ENCODE peak calls at places on chromosomes 3 and 15, in four cellular contexts. T is bronchial epithelial cell, I is hepatocyte, H is nephron progenitor cell. F is an unnamed sample.

GRCh38 chr3:42546691-42547213 is 35.0 kb downstream of the SEC22C start:
- DNase-seq in I (no peak), T (no peak), H (no peak), F (peak)

GRCh38 chr15:50493625-50494024 is 52.8 kb downstream of the USP50 start:
- DNase-seq in H (no peak), T (no peak), I (no peak), F (no peak)

GRCh38 chr15:89167267-89168176 is 53.9 kb downstream of the RLBP1 start:
- DNase-seq in I (peak), T (peak), H (no peak), F (peak)

GRCh38 chr3:141402476-141403171 is 34.3 kb downstream of the ZBTB38 start:
- DNase-seq in T (no peak), H (peak), I (peak), F (peak)

GRCh38 chr15:43509002-43509922 is 8.1 kb upstream of the MAP1A start:
- DNase-seq in H (no peak), I (no peak), T (no peak), F (no peak)

GRCh38 chr15:76150971-76151598 is 91.3 kb downstream of the TMEM266 start:
- DNase-seq in H (peak), I (peak), T (peak), F (peak)

GRCh38 chr15:41775651-41776050 is 1.4 kb downstream of the MAPKBP1 start:
- DNase-seq in I (peak), H (no peak), T (peak), F (no peak)

GRCh38 chr3:192022412-192022811 is 561.4 kb downstream of the PYDC2 start:
- DNase-seq in H (no peak), T (peak), I (no peak), F (no peak)

GRCh38 chr3:185164428-185165217 is 11.8 kb upstream of the C3orf70 start:
- DNase-seq in I (no peak), T (no peak), H (no peak), F (no peak)

GRCh38 chr15:95511680-95512079 is 818.8 kb upstream of the NR2F2 start:
- DNase-seq in T (no peak), I (no peak), H (no peak), F (no peak)

GRCh38 chr15:82803793-82804574 is 1.9 kb downstream of the FSD2 start:
- DNase-seq in T (peak), H (no peak), I (no peak), F (no peak)

GRCh38 chr3:4637265-4637664 is 144.1 kb downstream of the ITPR1 start:
- DNase-seq in I (no peak), H (no peak), T (no peak), F (no peak)

GRCh38 chr15:67821784-67822451 is 3.4 kb upstream of the SKOR1 start:
- DNase-seq in H (no peak), T (no peak), I (no peak), F (peak)

GRCh38 chr3:113277886-113278598 is 66.7 kb downstream of the BOC start:
- DNase-seq in I (no peak), T (no peak), H (no peak), F (no peak)

GRCh38 chr15:80699981-80700380 is 4.9 kb downstream of the ABHD17C start:
- DNase-seq in H (no peak), I (no peak), T (peak), F (no peak)

GRCh38 chr3:132134611-132135010 is 99.8 kb upstream of the CPNE4 start:
- DNase-seq in H (no peak), T (peak), I (no peak), F (no peak)

GRCh38 chr3:192726386-192726785 is 955 bp downstream of the FGF12 start:
- DNase-seq in H (no peak), T (no peak), I (no peak), F (no peak)

GRCh38 chr3:141091416-141091815 is 40.3 kb downstream of the SPSB4 start:
- DNase-seq in I (no peak), H (no peak), T (no peak), F (no peak)

GRCh38 chr3:56125358-56126005 is 342.8 kb downstream of the ERC2 start:
- DNase-seq in T (peak), H (no peak), I (peak), F (no peak)

GRCh38 chr3:102053375-102053989 is 204.2 kb downstream of the NFKBIZ start:
- DNase-seq in H (no peak), T (peak), I (no peak), F (no peak)

GRCh38 chr3:107344722-107345121 is 32.5 kb upstream of the CCDC54 start:
- DNase-seq in H (no peak), T (peak), I (no peak), F (no peak)

GRCh38 chr3:108131105-108131794 is 40.4 kb upstream of the CD47 start:
- DNase-seq in H (no peak), I (no peak), T (peak), F (no peak)

GRCh38 chr15:73856458-73857192 is 16.7 kb upstream of the TBC1D21 start:
- DNase-seq in H (no peak), T (no peak), I (no peak), F (no peak)

GRCh38 chr3:194306109-194306686 is 44.9 kb downstream of the CPN2 start:
- DNase-seq in I (no peak), H (peak), T (no peak), F (peak)

GRCh38 chr3:10155123-10155472 is 9.6 kb upstream of the IRAK2 start:
- DNase-seq in H (no peak), T (no peak), I (no peak), F (no peak)

GRCh38 chr3:185151101-185151958 is 1.5 kb downstream of the C3orf70 start:
- DNase-seq in I (no peak), T (peak), H (no peak), F (no peak)

GRCh38 chr15:80251505-80252280 is at the start of gene CTXND1:
- DNase-seq in I (peak), T (no peak), H (peak), F (peak)

GRCh38 chr3:15390460-15390859 is 36.9 kb downstream of the METTL6 start:
- DNase-seq in T (no peak), H (no peak), I (no peak), F (peak)

GRCh38 chr15:74458473-74458872 is 2.5 kb downstream of the UBL7 start:
- DNase-seq in T (no peak), H (no peak), I (no peak), F (no peak)

GRCh38 chr3:155325263-155325835 is 31.9 kb upstream of the STRIT1 start:
- DNase-seq in T (no peak), I (no peak), H (no peak), F (peak)

GRCh38 chr3:197889204-197889930 is 60.6 kb upstream of the RPL35A start:
- DNase-seq in H (no peak), T (peak), I (peak), F (no peak)

GRCh38 chr15:66497502-66498455 is at the start of gene SNAPC5:
- DNase-seq in I (peak), T (peak), H (peak), F (peak)

GRCh38 chr3:58839187-58839586 is 172.6 kb upstream of the FAM3D start:
- DNase-seq in H (no peak), I (no peak), T (no peak), F (no peak)

GRCh38 chr3:149307435-149307783 is 26.0 kb downstream of the TM4SF18 start:
- DNase-seq in T (no peak), H (no peak), I (no peak), F (no peak)
- TF ChIP-seq CTCF in T (no peak), H (no peak), I (no peak), F (no peak)

GRCh38 chr15:85870216-85871014 is 75.7 kb upstream of the KLHL25 start:
- DNase-seq in I (no peak), T (no peak), H (no peak), F (no peak)

GRCh38 chr15:85869124-85869523 is 74.4 kb upstream of the KLHL25 start:
- DNase-seq in H (no peak), I (no peak), T (no peak), F (no peak)

GRCh38 chr15:85867250-85867649 is 72.5 kb upstream of the KLHL25 start:
- DNase-seq in I (no peak), H (no peak), T (no peak), F (no peak)

GRCh38 chr15:85860394-85861161 is 65.9 kb upstream of the KLHL25 start:
- DNase-seq in H (no peak), T (no peak), I (no peak), F (no peak)

DNA sequence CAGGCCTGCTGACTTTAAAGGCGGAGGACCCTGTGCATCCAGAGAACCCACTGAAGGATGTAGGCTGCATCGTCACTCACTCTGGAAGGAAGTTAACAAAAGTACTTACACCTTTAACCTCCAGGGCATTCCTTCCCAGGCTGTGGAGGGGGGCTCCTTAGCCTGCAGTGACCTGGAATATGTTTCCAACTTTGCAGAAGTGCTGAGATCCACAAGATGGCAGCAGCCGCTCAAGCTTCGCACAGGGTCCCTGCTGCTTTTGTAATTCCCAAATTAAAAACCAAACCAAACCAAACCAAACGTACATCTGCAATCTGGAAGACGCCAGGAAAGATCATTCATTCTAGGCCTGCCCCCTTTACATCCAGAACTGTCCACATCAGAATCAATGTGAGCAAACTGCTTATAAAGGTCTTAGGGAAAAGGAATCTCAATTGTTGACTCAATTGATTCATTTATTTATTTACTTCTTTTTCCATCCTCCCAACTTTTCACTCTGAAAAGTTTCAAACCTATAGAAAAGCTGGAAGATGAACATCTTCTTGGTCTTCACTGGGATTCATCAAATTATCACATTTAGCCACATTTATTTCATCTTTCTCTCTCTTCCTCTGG is 70.5 kb upstream of the KLHL25 start:
- DNase-seq in I (peak), T (peak), H (peak), F (no peak)
- TF ChIP-seq CTCF in I (peak), T (peak), H (peak), F (no peak)

DNA sequence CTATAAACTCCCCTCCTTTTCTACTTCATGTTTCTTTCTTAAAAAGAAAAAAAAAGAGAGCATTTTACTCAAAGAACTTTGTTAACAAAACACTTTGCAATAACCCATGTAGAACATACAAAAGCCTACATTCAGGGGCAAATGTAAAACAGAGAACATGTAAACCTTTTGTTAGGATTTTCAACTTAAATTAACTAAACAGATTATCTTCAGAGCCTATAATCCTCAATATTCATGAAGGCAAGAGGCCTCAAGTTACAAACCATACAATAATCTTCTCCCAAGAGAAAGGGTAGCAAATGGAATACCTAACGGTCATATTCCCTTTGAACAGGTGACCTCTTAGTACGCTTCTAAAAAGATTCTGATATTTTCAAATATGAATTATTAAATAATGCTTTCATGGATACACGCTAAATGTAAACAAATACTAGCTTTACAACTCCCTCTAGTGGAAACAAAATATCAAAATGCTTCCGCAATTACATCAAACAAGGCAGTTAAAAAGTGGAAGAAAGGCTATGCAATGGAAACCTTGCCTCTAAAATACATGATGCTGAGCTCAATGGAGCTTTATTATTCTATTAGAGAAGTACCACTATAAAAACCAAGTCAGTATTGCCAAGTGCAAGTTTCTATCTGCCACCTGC is 9.9 kb downstream of the CEP152 start:
- DNase-seq in T (peak), I (peak), H (no peak), F (no peak)
- TF ChIP-seq CTCF in T (peak), I (peak), H (no peak), F (no peak)

GRCh38 chr15:98805434-98806274 is 157.3 kb downstream of the IGF1R start:
- DNase-seq in T (no peak), I (peak), H (no peak), F (no peak)

GRCh38 chr15:98803228-98804056 is 155.1 kb downstream of the IGF1R start:
- DNase-seq in T (peak), H (no peak), I (no peak), F (no peak)

GRCh38 chr15:98806275-98806895 is 158.0 kb downstream of the IGF1R start:
- DNase-seq in H (no peak), I (no peak), T (no peak), F (no peak)

GRCh38 chr15:98802187-98802586 is 153.8 kb downstream of the IGF1R start:
- DNase-seq in T (no peak), I (no peak), H (no peak), F (no peak)

DNA sequence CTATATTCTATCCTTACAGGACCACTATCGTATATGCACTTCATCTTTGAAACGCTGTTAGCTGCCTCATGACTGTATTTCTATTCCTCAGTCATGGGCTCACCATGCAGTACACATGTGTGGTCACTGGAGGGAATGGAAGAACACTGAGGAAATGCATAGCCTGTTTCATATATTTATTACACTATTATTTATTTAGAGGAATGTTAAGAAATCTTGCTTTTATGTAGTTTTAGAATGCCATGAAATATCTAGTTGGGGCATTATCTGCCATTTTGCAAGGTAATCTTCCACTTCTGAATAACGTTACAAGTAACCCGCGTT is 155.7 kb downstream of the IGF1R start:
- DNase-seq in H (no peak), T (no peak), I (no peak), F (no peak)
- TF ChIP-seq CTCF in H (no peak), T (no peak), I (peak), F (no peak)

GRCh38 chr15:29690765-29691475 is 131.3 kb downstream of the TJP1 start:
- DNase-seq in H (no peak), T (peak), I (no peak), F (no peak)

GRCh38 chr15:29693225-29693624 is 129.0 kb downstream of the TJP1 start:
- DNase-seq in H (no peak), I (no peak), T (no peak), F (no peak)

GRCh38 chr15:29695486-29696167 is 126.6 kb downstream of the TJP1 start:
- DNase-seq in T (no peak), H (no peak), I (no peak), F (no peak)

GRCh38 chr15:29689724-29689986 is 132.6 kb downstream of the TJP1 start:
- DNase-seq in H (no peak), I (no peak), T (no peak), F (no peak)

GRCh38 chr15:29692527-29692926 is 129.7 kb downstream of the TJP1 start:
- DNase-seq in H (no peak), I (no peak), T (no peak), F (no peak)
- TF ChIP-seq CTCF in H (peak), I (no peak), T (peak), F (no peak)

GRCh38 chr3:50352762-50353161 is 2.1 kb downstream of the CYB561D2 start:
- DNase-seq in H (no peak), T (peak), I (no peak), F (no peak)
- TF ChIP-seq CTCF in H (no peak), T (peak), I (peak), F (no peak)

DNA sequence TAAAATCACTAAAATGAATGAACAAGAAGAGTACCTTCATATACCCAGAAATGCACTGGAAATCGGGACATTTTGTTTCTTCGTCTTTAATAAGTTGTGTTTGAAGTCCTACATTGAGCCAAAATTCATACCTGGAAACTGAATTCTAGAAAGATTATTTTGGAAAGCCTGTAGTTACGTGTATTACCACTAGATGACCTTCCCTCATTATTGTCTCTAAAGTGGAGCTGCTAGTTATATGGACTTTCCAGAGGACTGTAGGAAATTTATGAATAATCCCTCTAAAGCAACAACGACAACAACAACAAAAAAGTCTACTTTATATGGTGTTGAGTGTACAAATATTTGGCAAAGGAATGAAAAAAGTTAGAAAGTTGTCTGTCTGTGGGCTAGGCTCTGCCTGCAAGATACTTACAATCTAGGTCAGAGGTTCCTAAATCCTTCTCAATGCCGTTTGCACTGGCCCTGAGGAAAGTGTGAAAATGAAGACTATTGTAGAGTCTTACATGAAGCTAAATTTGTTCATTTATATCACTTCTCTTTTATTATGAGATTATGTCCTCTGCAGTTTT is 234.8 kb upstream of the NR2E3 start:
- DNase-seq in H (no peak), I (no peak), T (peak), F (no peak)
- TF ChIP-seq CTCF in H (peak), I (peak), T (peak), F (peak)

DNA sequence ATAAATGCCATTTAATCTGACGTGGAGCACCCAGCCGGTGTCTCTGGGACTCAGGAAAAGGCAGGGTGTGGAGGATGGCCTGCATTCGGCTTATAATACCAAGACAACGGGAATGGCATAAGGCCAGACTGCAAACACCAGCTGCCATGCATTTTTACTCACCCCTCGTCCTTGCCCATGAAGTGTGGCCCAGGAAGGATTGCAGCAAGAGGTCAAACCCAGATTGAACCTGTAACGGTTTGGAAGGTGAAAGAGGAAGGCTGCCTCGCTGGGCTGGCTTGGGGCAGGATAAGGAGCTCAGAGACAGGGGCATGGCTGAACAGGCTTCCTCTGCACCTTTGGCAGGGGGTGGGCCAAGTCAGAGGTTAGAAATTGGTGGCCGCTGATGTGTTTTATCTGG is 96.3 kb downstream of the WNT7A start:
- DNase-seq in T (no peak), I (no peak), H (no peak), F (no peak)
- TF ChIP-seq CTCF in T (no peak), I (no peak), H (no peak), F (no peak)

GRCh38 chr3:123750659-123751420 is 133.3 kb downstream of the MYLK start:
- DNase-seq in T (peak), I (peak), H (no peak), F (no peak)
- TF ChIP-seq CTCF in T (no peak), I (no peak), H (no peak), F (no peak)